ENCODE peak calls at places on chromosomes 3 and 15, in eight cellular contexts. N, Q, L, T, Z, C, X and H are unnamed samples.

GRCh38 chr3:12470680-12471079 is 13.6 kb upstream of the TSEN2 start:
- DNase-seq in N (no peak), Q (no peak), L (no peak), T (no peak), Z (no peak), C (no peak), X (no peak), H (no peak)

GRCh38 chr15:87858651-87859050 is 397.9 kb downstream of the NTRK3 start:
- DNase-seq in N (no peak), Q (no peak), L (no peak), T (no peak), Z (no peak), C (no peak), X (no peak), H (no peak)

GRCh38 chr3:97613139-97613538 is 151.4 kb upstream of the ARL6 start:
- DNase-seq in N (no peak), Q (no peak), L (no peak), T (no peak), Z (no peak), C (no peak), X (no peak), H (no peak)

GRCh38 chr15:66670698-66671580 is 31.1 kb upstream of the SMAD6 start:
- DNase-seq in N (no peak), Q (peak), L (no peak), T (peak), Z (no peak), C (peak), X (peak), H (no peak)

GRCh38 chr15:51672100-51672731 is 9.1 kb upstream of the SCG3 start:
- DNase-seq in N (no peak), Q (no peak), L (no peak), T (no peak), Z (no peak), C (no peak), X (no peak), H (no peak)

GRCh38 chr15:40103124-40103858 is 5.4 kb downstream of the BMF start:
- DNase-seq in N (peak), Q (peak), L (peak), T (peak), Z (peak), C (no peak), X (no peak), H (peak)

GRCh38 chr15:82833283-82833682 is 23.9 kb downstream of the WHAMM start:
- DNase-seq in N (no peak), Q (no peak), L (no peak), T (no peak), Z (no peak), C (no peak), X (no peak), H (no peak)

GRCh38 chr15:66862878-66863335 is 160.9 kb downstream of the SMAD6 start:
- DNase-seq in N (peak), Q (peak), L (no peak), T (peak), Z (peak), C (peak), X (peak), H (peak)

GRCh38 chr15:38589502-38589901 is 24.9 kb upstream of the RASGRP1 start:
- DNase-seq in N (no peak), Q (no peak), L (peak), T (no peak), Z (no peak), C (no peak), X (peak), H (no peak)

GRCh38 chr15:68258684-68259083 is 18.9 kb upstream of the FEM1B start:
- DNase-seq in N (peak), Q (no peak), L (no peak), T (no peak), Z (no peak), C (no peak), X (no peak), H (no peak)

GRCh38 chr3:186307594-186307993 is 54.4 kb downstream of the DGKG start:
- DNase-seq in N (no peak), Q (no peak), L (no peak), T (no peak), Z (no peak), C (no peak), X (no peak), H (no peak)

GRCh38 chr15:27993996-27994775 is 104.9 kb downstream of the OCA2 start:
- DNase-seq in N (no peak), Q (no peak), L (no peak), T (no peak), Z (no peak), C (no peak), X (no peak), H (no peak)

GRCh38 chr3:23183731-23184130 is 19.4 kb upstream of the UBE2E2 start:
- DNase-seq in N (no peak), Q (peak), L (peak), T (peak), Z (no peak), C (peak), X (peak), H (no peak)

GRCh38 chr15:67025719-67026118 is 39.7 kb upstream of the SMAD3 start:
- DNase-seq in N (peak), Q (no peak), L (no peak), T (no peak), Z (peak), C (no peak), X (peak), H (no peak)

GRCh38 chr15:100968043-100968966 is 49.1 kb downstream of the LRRK1 start:
- DNase-seq in N (no peak), Q (no peak), L (no peak), T (no peak), Z (no peak), C (no peak), X (no peak), H (no peak)

GRCh38 chr15:65071381-65071811 is 3.6 kb upstream of the RASL12 start:
- DNase-seq in N (peak), Q (no peak), L (no peak), T (no peak), Z (no peak), C (no peak), X (no peak), H (no peak)

GRCh38 chr15:63668601-63669000 is 71.4 kb downstream of the FBXL22 start:
- DNase-seq in N (no peak), Q (no peak), L (no peak), T (no peak), Z (no peak), C (no peak), X (no peak), H (no peak)

GRCh38 chr15:98874773-98875172 is 132.8 kb downstream of the PGPEP1L start:
- DNase-seq in N (no peak), Q (no peak), L (no peak), T (no peak), Z (no peak), C (no peak), X (no peak), H (no peak)

GRCh38 chr3:27556854-27557253 is 72.7 kb upstream of the SLC4A7 start:
- DNase-seq in N (no peak), Q (no peak), L (no peak), T (no peak), Z (no peak), C (no peak), X (no peak), H (no peak)

GRCh38 chr3:63808633-63809032 is 10.5 kb upstream of the C3orf49 start:
- DNase-seq in N (no peak), Q (no peak), L (no peak), T (no peak), Z (no peak), C (no peak), X (no peak), H (no peak)

GRCh38 chr15:66188464-66188863 is 65.1 kb downstream of the MEGF11 start:
- DNase-seq in N (no peak), Q (no peak), L (no peak), T (no peak), Z (no peak), C (no peak), X (no peak), H (no peak)

GRCh38 chr3:134253475-134254231 is 3.0 kb upstream of the RYK start:
- DNase-seq in N (no peak), Q (no peak), L (no peak), T (no peak), Z (no peak), C (no peak), X (no peak), H (no peak)

GRCh38 chr3:12886736-12887135 is 45.4 kb upstream of the RPL32 start:
- DNase-seq in N (no peak), Q (no peak), L (no peak), T (no peak), Z (no peak), C (no peak), X (no peak), H (no peak)

GRCh38 chr15:96358006-96358794 is 27.7 kb downstream of the NR2F2 start:
- DNase-seq in N (no peak), Q (no peak), L (no peak), T (no peak), Z (no peak), C (no peak), X (no peak), H (peak)

GRCh38 chr15:42548258-42549051 is at the start of the genes HAUS2 and LRRC57:
- DNase-seq in N (peak), Q (peak), L (peak), T (peak), Z (peak), C (peak), X (peak), H (peak)

GRCh38 chr15:72078887-72079286 is 39.1 kb downstream of the MYO9A start:
- DNase-seq in N (no peak), Q (no peak), L (no peak), T (no peak), Z (no peak), C (no peak), X (no peak), H (no peak)

GRCh38 chr3:108221403-108221802 is 821 bp downstream of the IFT57 start:
- DNase-seq in N (no peak), Q (no peak), L (no peak), T (no peak), Z (no peak), C (no peak), X (no peak), H (no peak)

GRCh38 chr3:108222813-108223307 is 636 bp upstream of the IFT57 start:
- DNase-seq in N (no peak), Q (no peak), L (no peak), T (no peak), Z (no peak), C (no peak), X (no peak), H (no peak)

GRCh38 chr3:108219336-108219735 is 2.9 kb downstream of the IFT57 start:
- DNase-seq in N (no peak), Q (no peak), L (no peak), T (no peak), Z (no peak), C (no peak), X (no peak), H (no peak)

GRCh38 chr3:108223928-108224327 is 1.7 kb upstream of the IFT57 start:
- DNase-seq in N (no peak), Q (no peak), L (no peak), T (no peak), Z (no peak), C (no peak), X (no peak), H (no peak)

DNA sequence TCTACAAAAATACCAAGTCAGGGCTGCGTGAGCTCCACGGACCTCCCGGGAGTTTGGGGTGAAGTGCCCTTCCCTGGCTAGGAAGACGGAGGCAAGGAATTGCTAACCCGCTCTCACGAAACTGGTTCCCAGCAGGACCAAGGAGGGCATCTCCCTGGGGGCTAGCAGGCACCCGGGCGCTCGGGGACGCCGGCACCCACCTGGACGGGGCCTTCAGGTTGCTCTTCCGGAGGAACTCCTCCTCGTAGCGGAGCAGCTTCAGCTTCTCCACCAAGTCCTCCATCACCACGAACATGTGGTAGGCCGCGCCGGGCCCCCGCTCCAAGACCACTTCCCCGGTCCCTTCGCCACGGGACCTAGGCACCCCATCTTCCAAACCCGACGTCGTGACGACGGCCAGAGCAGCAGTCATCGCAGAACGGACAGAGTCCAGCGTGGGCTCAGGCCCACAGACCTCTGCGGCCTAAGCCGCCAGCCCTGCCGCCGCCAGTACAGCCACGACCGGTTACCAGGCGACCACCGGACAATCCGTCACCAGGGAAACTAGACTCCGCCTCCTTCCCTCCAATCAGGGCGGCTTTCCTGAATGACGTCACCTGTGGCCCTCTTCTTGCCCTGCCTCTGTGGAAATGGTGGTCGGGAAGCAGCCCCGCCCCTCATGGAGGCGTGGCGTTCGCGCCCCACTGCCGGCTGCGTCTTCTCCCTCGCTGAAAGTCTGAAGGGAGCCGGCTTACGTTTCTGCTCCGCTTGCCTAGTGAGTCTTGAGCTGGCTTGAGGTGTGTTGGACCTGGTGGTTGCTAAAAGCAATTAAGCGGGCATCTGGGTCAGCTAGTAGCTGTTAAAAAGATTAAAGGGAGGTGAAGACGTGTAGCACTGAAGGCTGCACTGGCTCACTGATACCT is at the start of gene IFT57:
- DNase-seq in N (peak), Q (peak), L (peak), T (peak), Z (peak), C (peak), X (peak), H (peak)
- TF ChIP-seq POLR2A in N (peak), Q (peak), L (peak), T (peak), Z (peak), C (no peak), X (peak), H (no peak)

GRCh38 chr3:142027713-142028112 is 121.6 kb downstream of the TFDP2 start:
- DNase-seq in N (no peak), Q (no peak), L (no peak), T (no peak), Z (no peak), C (no peak), X (no peak), H (no peak)

GRCh38 chr3:142028174-142028833 is 121.0 kb downstream of the TFDP2 start:
- DNase-seq in N (no peak), Q (no peak), L (peak), T (peak), Z (no peak), C (peak), X (no peak), H (no peak)

GRCh38 chr3:142029791-142030190 is 119.6 kb downstream of the TFDP2 start:
- DNase-seq in N (no peak), Q (no peak), L (no peak), T (no peak), Z (no peak), C (no peak), X (no peak), H (no peak)

GRCh38 chr3:142027295-142027694 is 122.0 kb downstream of the TFDP2 start:
- DNase-seq in N (no peak), Q (no peak), L (no peak), T (no peak), Z (no peak), C (no peak), X (no peak), H (no peak)

DNA sequence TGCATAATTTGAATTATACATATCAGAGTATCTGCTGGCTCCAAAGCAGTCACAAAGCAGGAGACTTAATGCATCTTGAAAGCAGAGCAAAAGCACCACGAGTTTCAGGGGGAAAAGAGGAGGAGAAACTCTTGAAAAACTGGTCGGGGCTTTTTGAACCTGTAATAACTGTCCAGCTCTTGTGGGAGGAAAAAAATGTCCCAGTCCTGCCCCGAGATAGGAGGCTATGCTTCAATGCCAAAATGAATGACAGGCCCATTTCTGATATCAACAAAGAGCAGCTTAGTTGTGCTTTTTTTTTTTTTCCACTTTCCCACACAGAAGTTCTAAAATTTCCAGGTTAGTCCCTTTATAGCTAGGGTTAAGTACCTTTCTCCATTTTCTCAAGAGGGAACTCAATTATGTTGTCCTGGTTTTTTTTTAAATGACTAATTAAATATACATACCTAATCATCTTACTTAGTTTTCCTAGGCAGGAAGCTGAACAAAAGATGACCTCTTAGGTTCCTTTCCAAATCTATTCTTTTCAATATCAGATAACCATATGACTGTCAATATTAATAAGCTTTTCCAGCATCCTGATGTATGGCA is 120.2 kb downstream of the TFDP2 start:
- DNase-seq in N (no peak), Q (no peak), L (no peak), T (no peak), Z (no peak), C (no peak), X (no peak), H (no peak)
- TF ChIP-seq POLR2A in N (no peak), Q (no peak), L (no peak), T (no peak), Z (no peak), C (no peak), X (no peak), H (no peak)

DNA sequence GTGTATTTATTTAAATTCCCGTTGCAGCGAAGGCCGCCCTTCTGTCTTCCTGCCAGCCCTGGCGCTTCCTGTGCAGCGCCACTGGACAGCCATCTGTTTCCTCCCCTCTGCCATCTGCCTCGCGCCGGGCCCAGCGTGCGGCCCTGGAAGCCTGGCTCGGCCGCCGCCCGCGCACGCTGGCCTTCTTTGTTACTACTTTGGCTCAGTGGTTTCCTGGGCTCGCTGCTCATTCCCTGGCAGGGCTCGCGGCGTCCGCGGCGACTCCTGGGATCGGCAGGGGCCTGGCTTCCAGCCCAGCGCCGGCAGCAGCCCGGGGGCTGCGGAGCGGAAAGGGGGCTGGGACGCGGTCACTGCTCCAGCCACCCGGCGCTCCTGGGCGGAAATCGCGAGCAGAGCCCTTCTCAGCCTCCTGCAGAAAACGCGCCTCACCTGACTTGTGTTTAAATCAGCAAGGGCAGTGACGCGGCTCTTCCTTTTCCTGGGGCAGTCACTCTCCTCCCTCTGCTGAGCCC is 9.9 kb downstream of the CMTM7 start:
- DNase-seq in N (peak), Q (peak), L (peak), T (peak), Z (peak), C (no peak), X (peak), H (no peak)
- TF ChIP-seq POLR2A in N (no peak), Q (no peak), L (peak), T (peak), Z (peak), C (no peak), X (no peak), H (no peak)

GRCh38 chr3:101509276-101509675 is 3.7 kb downstream of the SENP7 start:
- DNase-seq in N (no peak), Q (no peak), L (no peak), T (no peak), Z (no peak), C (no peak), X (no peak), H (no peak)

GRCh38 chr3:101509811-101510210 is 3.2 kb downstream of the SENP7 start:
- DNase-seq in N (no peak), Q (no peak), L (no peak), T (no peak), Z (no peak), C (no peak), X (no peak), H (no peak)

GRCh38 chr3:101518421-101518871 is 5.4 kb upstream of the SENP7 start:
- DNase-seq in N (no peak), Q (no peak), L (no peak), T (no peak), Z (no peak), C (no peak), X (peak), H (no peak)

GRCh38 chr3:101512521-101513418 is at the start of gene SENP7:
- DNase-seq in N (peak), Q (peak), L (peak), T (peak), Z (peak), C (peak), X (peak), H (no peak)

GRCh38 chr3:101513419-101513986 is 491 bp upstream of the SENP7 start:
- DNase-seq in N (no peak), Q (no peak), L (peak), T (no peak), Z (no peak), C (no peak), X (peak), H (no peak)
- TF ChIP-seq POLR2A in N (no peak), Q (no peak), L (no peak), T (no peak), Z (no peak), C (no peak), X (no peak), H (no peak)

DNA sequence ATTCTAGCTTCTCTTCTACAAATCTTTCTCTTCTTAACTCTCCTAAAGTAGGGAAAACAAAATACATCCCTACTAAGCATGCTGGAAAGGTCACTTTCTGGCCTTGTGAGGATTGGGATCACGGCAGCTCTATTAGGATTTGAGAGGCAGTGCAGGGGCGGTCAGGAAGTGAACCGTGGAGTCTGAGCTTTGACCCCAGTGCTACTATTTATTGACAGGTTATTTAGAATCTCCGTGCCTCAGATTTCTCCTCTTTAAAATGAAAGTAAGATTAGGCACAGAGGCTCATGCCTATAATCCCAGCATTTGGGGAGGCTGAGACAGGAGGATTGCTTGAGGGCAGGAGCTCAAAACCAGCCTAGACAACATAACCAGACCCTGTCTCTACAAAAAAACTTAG is 42.0 kb upstream of the CHRM5 start:
- DNase-seq in N (no peak), Q (no peak), L (no peak), T (no peak), Z (peak), C (no peak), X (no peak), H (no peak)
- TF ChIP-seq POLR2A in N (no peak), Q (no peak), L (no peak), T (no peak), Z (no peak), C (no peak), X (no peak), H (no peak)

GRCh38 chr3:16513141-16514020 is at the start of gene RFTN1:
- DNase-seq in N (no peak), Q (peak), L (peak), T (peak), Z (peak), C (no peak), X (no peak), H (no peak)

GRCh38 chr3:16511561-16512434 is 1.7 kb downstream of the RFTN1 start:
- DNase-seq in N (peak), Q (peak), L (peak), T (peak), Z (peak), C (no peak), X (no peak), H (no peak)

GRCh38 chr3:16510620-16511319 is 2.7 kb downstream of the RFTN1 start:
- DNase-seq in N (no peak), Q (no peak), L (no peak), T (no peak), Z (no peak), C (no peak), X (no peak), H (no peak)

GRCh38 chr3:16514021-16514700 is 662 bp upstream of the RFTN1 start:
- DNase-seq in N (no peak), Q (no peak), L (no peak), T (no peak), Z (no peak), C (no peak), X (no peak), H (no peak)

GRCh38 chr3:16512435-16513140 is 911 bp downstream of the RFTN1 start:
- DNase-seq in N (peak), Q (peak), L (peak), T (peak), Z (peak), C (no peak), X (no peak), H (no peak)
- TF ChIP-seq POLR2A in N (no peak), Q (no peak), L (no peak), T (no peak), Z (peak), C (no peak), X (no peak), H (no peak)